ENCODE peak calls at places on chromosomes 5 and 9, in seven cellular contexts. F is activated T-helper 2 cell treated with anti-CD3 and anti-CD28 coated beads, Interferon-gamma antibody, Interleukin-2, Interleukin-4, amounts not matched to agents 10 μg/mL and 5 μg/mL and 100 μg/mL, durations not matched to agents 14 hours and 24 hours and 36 hours; P is NCI-H446 treated with DMSO at 0.1 percent for 48 hours; Z is T-helper 1 cell; U is HT1080; E is T-helper 9 cell; T is naive thymus-derived CD4-positive, alpha-beta T cell. A is an unnamed sample.

GRCh38 chr9:12816656-12817101 is 41.9 kb downstream of the LURAP1L start:
- DNase-seq in F (no peak), P (no peak), Z (no peak), U (no peak), E (no peak), T (no peak), A (no peak)

GRCh38 chr9:91803143-91803940 is 146.7 kb downstream of the ROR2 start:
- DNase-seq in F (no peak), P (no peak), Z (no peak), U (no peak), E (no peak), T (no peak), A (no peak)

GRCh38 chr5:154198611-154199230 is 8.2 kb downstream of the GALNT10 start:
- DNase-seq in F (no peak), P (no peak), Z (no peak), U (peak), E (no peak), T (no peak), A (no peak)

GRCh38 chr9:4293293-4293931 is 6.5 kb downstream of the GLIS3 start:
- DNase-seq in F (no peak), P (no peak), Z (no peak), U (peak), E (no peak), T (no peak), A (no peak)

GRCh38 chr9:137129089-137129455 is 9.9 kb upstream of the GRIN1 start:
- DNase-seq in F (no peak), P (no peak), Z (no peak), U (no peak), E (no peak), T (no peak), A (no peak)

GRCh38 chr9:35906923-35907699 is 1.1 kb downstream of the HRCT1 start:
- DNase-seq in F (no peak), P (peak), Z (no peak), U (peak), E (no peak), T (no peak), A (no peak)

GRCh38 chr9:135129137-135129695 is 41.7 kb downstream of the OLFM1 start:
- DNase-seq in F (no peak), P (no peak), Z (no peak), U (no peak), E (no peak), T (no peak), A (no peak)

GRCh38 chr5:40223884-40224402 is 455.8 kb upstream of the PTGER4 start:
- DNase-seq in F (peak), P (no peak), Z (peak), U (peak), E (no peak), T (no peak), A (no peak)

GRCh38 chr5:181114284-181114843 is 16.6 kb downstream of the OR2V1 start:
- DNase-seq in F (no peak), P (no peak), Z (no peak), U (no peak), E (no peak), T (no peak), A (no peak)

GRCh38 chr5:81232449-81233079 is 558 bp upstream of the CKMT2 start:
- DNase-seq in F (no peak), P (no peak), Z (no peak), U (no peak), E (no peak), T (no peak), A (no peak)

GRCh38 chr9:134138292-134138691 is 2.4 kb downstream of the WDR5 start:
- DNase-seq in F (no peak), P (no peak), Z (no peak), U (no peak), E (no peak), T (no peak), A (no peak)

GRCh38 chr5:140131967-140132409 is 6.3 kb downstream of the IGIP start:
- DNase-seq in F (peak), P (no peak), Z (peak), U (peak), E (no peak), T (no peak), A (no peak)

GRCh38 chr5:145681686-145682085 is 153.5 kb downstream of the PRELID2 start:
- DNase-seq in F (peak), P (peak), Z (peak), U (peak), E (no peak), T (no peak), A (no peak)

GRCh38 chr5:82104872-82105271 is 133.0 kb downstream of the ATG10 start:
- DNase-seq in F (no peak), P (no peak), Z (no peak), U (no peak), E (no peak), T (peak), A (peak)

GRCh38 chr5:89417515-89417914 is 534.5 kb upstream of the MEF2C start:
- DNase-seq in F (no peak), P (no peak), Z (no peak), U (no peak), E (no peak), T (no peak), A (no peak)

GRCh38 chr9:125745682-125746016 is 1.5 kb upstream of the PBX3 start:
- DNase-seq in F (no peak), P (no peak), Z (no peak), U (no peak), E (no peak), T (no peak), A (no peak)

GRCh38 chr5:160105686-160106085 is 13.6 kb downstream of the PWWP2A start:
- DNase-seq in F (no peak), P (no peak), Z (no peak), U (no peak), E (no peak), T (no peak), A (no peak)

GRCh38 chr5:144487761-144488160 is 317.1 kb downstream of the KCTD16 start:
- DNase-seq in F (no peak), P (no peak), Z (no peak), U (no peak), E (no peak), T (no peak), A (no peak)

A was measured in CD8-positive, alpha-beta T cell.